ENCODE peak calls at places on chromosomes 3 and 15, in nine cellular contexts. T, M, L, F, Q, I, R, X and K are unnamed samples.
A peak's percentile ranks its signal among the peaks of the same experiment; 100 is the strongest.

GRCh38 chr3:134315286-134316106 is 58.8 kb downstream of the AMOTL2 start:
- DNase-seq in R (no peak), T (peak; percentile 22), I (peak; percentile 71), F (peak; percentile 77), X (no peak), Q (no peak), M (peak; percentile 89), L (no peak), K (no peak)

GRCh38 chr3:102195198-102195948 is 239.4 kb upstream of the ZPLD1 start:
- DNase-seq in L (peak; percentile 45), I (no peak), M (no peak), Q (no peak), X (no peak), F (no peak), R (no peak), T (no peak), K (peak; percentile 4)

GRCh38 chr3:121736112-121736511 is 13.4 kb downstream of the GOLGB1 start:
- DNase-seq in T (no peak), R (no peak), F (no peak), L (no peak), M (no peak), I (no peak), X (no peak), Q (no peak), K (no peak)

GRCh38 chr3:168116279-168116678 is 20.6 kb upstream of the GOLIM4 start:
- DNase-seq in Q (no peak), I (peak; percentile 15), T (no peak), L (no peak), M (peak; percentile 67), F (no peak), R (no peak), X (no peak), K (no peak)

GRCh38 chr3:171162986-171163723 is 136.6 kb upstream of the SLC2A2 start:
- DNase-seq in F (no peak), Q (no peak), M (no peak), I (no peak), R (no peak), L (no peak), X (no peak), T (no peak), K (no peak)

GRCh38 chr3:133746722-133747086 is 511 bp downstream of the TF start:
- DNase-seq in Q (no peak), L (no peak), I (no peak), M (no peak), F (no peak), X (no peak), R (no peak), T (no peak), K (no peak)

GRCh38 chr3:40690696-40691597 is 166.2 kb downstream of the ZNF621 start:
- DNase-seq in T (peak; percentile 92), L (peak; percentile 14), M (peak; percentile 84), R (no peak), F (peak; percentile 78), I (peak; percentile 70), Q (no peak), X (no peak), K (no peak)

GRCh38 chr3:4645468-4645867 is 152.3 kb downstream of the ITPR1 start:
- DNase-seq in F (no peak), R (no peak), I (no peak), X (no peak), M (no peak), T (no peak), Q (no peak), L (no peak), K (no peak)

GRCh38 chr15:38695249-38696119 is 130.9 kb upstream of the RASGRP1 start:
- DNase-seq in R (no peak), F (no peak), T (no peak), Q (no peak), M (no peak), I (no peak), L (no peak), X (no peak), K (no peak)

GRCh38 chr3:176431073-176431472 is 766.2 kb downstream of the TBL1XR1 start:
- DNase-seq in M (no peak), L (no peak), R (no peak), X (no peak), T (no peak), F (no peak), Q (no peak), I (no peak), K (no peak)

GRCh38 chr15:101675796-101676582 is 23.8 kb upstream of the TM2D3 start:
- DNase-seq in R (no peak), M (no peak), F (no peak), Q (no peak), I (no peak), T (no peak), X (no peak), L (no peak), K (peak; percentile 19)

DNA sequence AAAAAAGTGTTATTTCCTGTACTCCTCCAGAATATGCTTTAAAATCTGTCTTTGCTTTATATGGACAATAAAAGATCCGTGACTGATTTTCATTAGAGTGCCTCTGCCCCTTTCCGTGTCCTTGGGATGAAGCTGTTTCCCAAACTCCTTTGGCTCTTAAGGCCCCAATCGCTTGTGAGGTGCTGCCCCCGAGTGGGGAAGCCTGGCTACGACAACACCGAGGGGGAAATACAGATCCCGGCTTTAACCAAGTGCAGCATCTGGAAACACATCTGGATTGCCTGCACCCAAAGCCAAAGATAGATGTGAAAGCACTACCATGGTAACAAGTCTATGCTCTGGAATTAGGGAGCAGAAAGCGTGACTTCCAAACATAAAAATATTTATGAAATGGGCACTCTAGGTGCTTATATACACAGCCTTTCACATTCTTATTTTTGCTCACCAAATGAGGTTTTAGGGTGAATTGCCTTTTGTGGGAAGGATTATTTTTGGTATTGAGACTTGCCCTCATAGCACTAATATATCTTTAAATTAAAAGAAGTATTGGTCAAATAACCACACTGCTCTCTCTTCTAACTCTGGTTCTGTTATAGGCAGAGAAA is 40.6 kb upstream of the ADCY5 start:
- DNase-seq in X (peak; percentile 29), I (peak; percentile 80), Q (peak; percentile 27), L (peak; percentile 63), F (peak; percentile 74), R (no peak), M (peak; percentile 85), T (peak; percentile 68), K (peak; percentile 55)
- TF ChIP-seq POLR2A in X (no peak), I (no peak), Q (no peak), L (no peak), F (no peak), R (no peak), M (no peak), T (no peak), K (no peak)

GRCh38 chr15:40439461-40440299 is 1.1 kb upstream of the BAHD1 start:
- DNase-seq in F (peak; percentile 57), X (no peak), I (peak; percentile 81), Q (peak; percentile 34), R (no peak), M (no peak), L (peak; percentile 56), T (peak; percentile 56), K (peak; percentile 84)

GRCh38 chr15:40441736-40442531 is 1.2 kb downstream of the BAHD1 start:
- DNase-seq in L (no peak), F (no peak), T (no peak), M (no peak), X (no peak), Q (no peak), R (no peak), I (peak; percentile 33), K (no peak)

GRCh38 chr15:40438712-40439111 is 2.0 kb upstream of the BAHD1 start:
- DNase-seq in I (peak; percentile 60), Q (no peak), M (no peak), L (peak; percentile 58), X (no peak), R (no peak), T (no peak), F (no peak), K (no peak)

GRCh38 chr15:40441012-40441735 is 421 bp downstream of the BAHD1 start:
- DNase-seq in Q (no peak), M (no peak), L (no peak), X (no peak), R (no peak), F (no peak), T (no peak), I (no peak), K (no peak)

GRCh38 chr15:40440300-40441011 is at the start of gene BAHD1:
- DNase-seq in T (peak; percentile 93), X (peak; percentile 77), M (peak; percentile 98), R (peak; percentile 99), Q (peak; percentile 85), L (peak; percentile 96), F (peak; percentile 96), I (peak; percentile 98), K (peak; percentile 100)
- TF ChIP-seq POLR2A in T (no peak), X (no peak), M (no peak), R (no peak), Q (no peak), L (peak; percentile 39), F (no peak), I (no peak), K (peak; percentile 24)

DNA sequence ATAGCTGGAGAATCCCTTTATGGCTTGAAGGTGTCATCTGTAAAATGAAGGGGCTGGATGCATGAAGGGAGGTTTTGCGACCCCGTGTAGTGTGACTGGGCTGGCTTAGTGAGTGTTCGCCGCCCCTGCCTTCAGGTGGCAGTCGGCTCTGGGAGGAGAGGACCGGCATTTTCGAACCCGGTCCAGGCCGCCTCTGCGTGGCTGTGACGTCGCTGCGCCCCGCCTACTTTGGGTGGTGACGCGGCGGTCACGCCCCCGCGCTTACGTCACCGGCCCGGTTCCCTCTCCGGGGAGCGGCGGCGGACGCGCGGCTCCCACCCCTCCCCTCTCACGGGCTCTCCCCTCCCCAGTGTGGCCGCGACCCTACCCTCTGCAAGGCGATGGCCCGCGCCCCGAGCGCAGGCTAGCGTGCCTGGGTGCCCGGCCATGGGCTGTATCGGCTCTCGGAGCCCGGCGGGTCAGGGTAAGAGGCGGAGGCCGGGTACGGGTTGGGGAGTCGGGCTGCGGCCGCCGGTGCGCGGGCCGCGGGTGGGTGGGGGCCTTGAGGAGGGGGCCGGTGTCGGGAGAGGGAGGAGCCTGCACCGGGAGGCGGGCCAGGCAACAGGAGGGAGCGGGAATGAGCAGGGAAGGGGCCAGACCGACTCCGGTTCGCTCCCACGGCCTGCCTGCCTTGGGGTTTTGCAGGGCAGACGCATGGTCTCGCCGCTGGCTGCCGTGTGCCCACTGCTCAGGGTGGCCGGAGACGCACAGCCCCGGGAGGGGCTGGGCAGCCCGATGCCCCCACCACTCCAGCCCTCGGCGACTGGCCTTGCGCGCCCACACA is 1.5 kb upstream of the FAM131A start:
- DNase-seq in L (peak; percentile 89), X (peak; percentile 61), M (peak; percentile 94), Q (peak; percentile 54), T (peak; percentile 76), R (peak; percentile 95), I (peak; percentile 94), F (peak; percentile 84), K (peak; percentile 80)
- TF ChIP-seq POLR2A in L (peak; percentile 61), X (no peak), M (peak; percentile 78), Q (peak; percentile 18), T (peak; percentile 55), R (peak; percentile 81), I (peak; percentile 86), F (peak; percentile 96), K (peak; percentile 37)

DNA sequence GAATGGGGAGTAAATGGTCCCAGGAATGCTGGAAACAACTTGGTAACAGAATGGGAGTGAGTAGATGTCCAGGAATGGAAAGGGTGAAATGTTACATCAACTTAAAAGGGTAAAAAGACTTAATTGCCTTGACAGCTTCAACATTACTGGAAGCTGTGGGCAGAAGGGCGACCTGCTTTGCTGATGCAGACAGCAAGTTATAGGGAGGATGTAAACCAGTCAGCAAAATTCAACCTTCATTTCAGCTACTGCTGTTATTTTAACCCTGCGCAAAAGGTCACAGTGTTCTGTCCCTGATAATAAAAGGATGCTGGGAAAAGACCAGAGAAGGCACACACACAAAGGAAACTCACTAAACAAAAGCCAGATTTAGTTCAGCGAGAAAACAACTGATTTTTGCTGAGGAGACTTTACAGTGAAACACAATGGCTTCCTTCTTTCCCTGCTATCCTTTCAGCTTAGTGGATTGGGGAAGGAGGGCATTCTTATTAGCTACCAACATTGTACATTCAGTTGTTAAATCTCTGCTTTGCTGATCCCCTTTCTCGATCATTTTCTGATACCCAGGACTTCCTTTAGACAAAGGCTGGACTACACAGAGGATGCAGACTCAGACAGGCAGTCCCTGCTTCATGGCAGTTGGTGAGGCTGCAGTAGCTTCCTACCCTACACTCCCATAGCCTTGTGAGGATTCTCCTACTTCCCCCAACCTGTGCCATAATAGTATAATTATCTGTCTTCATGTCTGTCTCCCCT is 62.0 kb downstream of the P3H2 start:
- DNase-seq in T (no peak), X (no peak), Q (no peak), I (no peak), F (no peak), M (no peak), R (no peak), L (no peak), K (no peak)
- TF ChIP-seq POLR2A in T (no peak), X (no peak), Q (no peak), I (no peak), F (no peak), M (no peak), R (no peak), L (no peak), K (no peak)